ENCODE peak calls at places on chromosomes 1 and 21, in four cellular contexts. K, W, S and Q are unnamed samples.
A peak's percentile ranks its signal among the peaks of the same experiment; 100 is the strongest.

GRCh38 chr1:27137544-27138075 is 17.3 kb downstream of the SLC9A1 start:
- DNase-seq in K (no peak), W (no peak), S (peak; percentile 62), Q (no peak)

GRCh38 chr1:181557313-181557712 is 74.0 kb downstream of the CACNA1E start:
- DNase-seq in W (no peak), K (no peak), S (no peak), Q (no peak)

GRCh38 chr1:94579876-94580294 is 38.3 kb upstream of the F3 start:
- DNase-seq in K (no peak), S (no peak), W (peak; percentile 96), Q (peak; percentile 95)

GRCh38 chr1:167221804-167222610 is 1.3 kb downstream of the POU2F1 start:
- DNase-seq in S (peak; percentile 84), W (peak; percentile 68), K (peak; percentile 52), Q (peak; percentile 52)

GRCh38 chr1:62271137-62271536 is 48.1 kb downstream of the KANK4 start:
- DNase-seq in W (no peak), K (no peak), S (no peak), Q (no peak)

GRCh38 chr21:45074818-45075605 is 632 bp downstream of the ADARB1 start:
- DNase-seq in W (peak; percentile 18), S (peak; percentile 59), K (no peak), Q (peak; percentile 34)

GRCh38 chr1:230581446-230582079 is 60.7 kb upstream of the COG2 start:
- DNase-seq in K (no peak), S (no peak), W (no peak), Q (no peak)

GRCh38 chr1:234173968-234174367 is 199.3 kb upstream of the COA6 start:
- DNase-seq in K (no peak), S (no peak), W (no peak), Q (no peak)

GRCh38 chr1:91997607-91998195 is 32.1 kb upstream of the EPHX4 start:
- DNase-seq in W (peak; percentile 52), S (no peak), K (peak; percentile 25), Q (peak; percentile 16)

GRCh38 chr1:93681549-93682412 is at the start of gene BCAR3:
- DNase-seq in W (peak; percentile 83), K (no peak), S (peak; percentile 80), Q (peak; percentile 67)

GRCh38 chr21:35326677-35327076 is 277.6 kb upstream of the RUNX1 start:
- DNase-seq in W (peak; percentile 98), K (no peak), S (no peak), Q (no peak)